ENCODE peak calls at places on chromosomes 12 and 14, in six cellular contexts. L, U, T, A, Y and E are unnamed samples.

GRCh38 chr14:81831128-81831815 is 297.6 kb upstream of the SEL1L start:
- ATAC-seq in L (no peak), U (no peak), T (peak), A (no peak), Y (no peak), E (peak)

GRCh38 chr12:110528277-110528839 is 26.2 kb downstream of the RAD9B start:
- ATAC-seq in L (no peak), U (peak), T (no peak), A (no peak), Y (no peak), E (no peak)

GRCh38 chr14:22996823-22997301 is 13.1 kb downstream of the C14orf93 start:
- ATAC-seq in L (no peak), U (no peak), T (no peak), A (no peak), Y (no peak), E (no peak)

GRCh38 chr12:26551385-26551784 is 281.6 kb downstream of the ITPR2 start:
- ATAC-seq in L (peak), U (no peak), T (no peak), A (no peak), Y (no peak), E (no peak)

GRCh38 chr12:16299403-16299802 is 21.9 kb upstream of the SLC15A5 start:
- ATAC-seq in L (no peak), U (no peak), T (no peak), A (peak), Y (no peak), E (no peak)

GRCh38 chr12:75177997-75178396 is 31.6 kb downstream of the KCNC2 start:
- ATAC-seq in L (peak), U (peak), T (no peak), A (peak), Y (no peak), E (no peak)

GRCh38 chr12:117540011-117540410 is 178.6 kb upstream of the NOS1 start:
- ATAC-seq in L (no peak), U (no peak), T (no peak), A (no peak), Y (no peak), E (no peak)

GRCh38 chr12:31594681-31595080 is 3.7 kb upstream of the DENND5B start:
- ATAC-seq in L (no peak), U (no peak), T (no peak), A (no peak), Y (no peak), E (no peak)

GRCh38 chr12:65200007-65200665 is 30.8 kb downstream of the LEMD3 start:
- ATAC-seq in L (peak), U (no peak), T (no peak), A (no peak), Y (no peak), E (no peak)

GRCh38 chr14:69238883-69239282 is 21.1 kb upstream of the GALNT16 start:
- ATAC-seq in L (no peak), U (no peak), T (no peak), A (no peak), Y (no peak), E (no peak)

GRCh38 chr14:55180434-55180833 is 11.0 kb downstream of the DLGAP5 start:
- ATAC-seq in L (peak), U (no peak), T (no peak), A (no peak), Y (no peak), E (no peak)

GRCh38 chr12:14981049-14981448 is 8.2 kb downstream of the PDE6H start:
- ATAC-seq in L (peak), U (no peak), T (peak), A (no peak), Y (peak), E (no peak)

GRCh38 chr12:58711968-58712367 is 208.3 kb downstream of the LRIG3 start:
- ATAC-seq in L (no peak), U (no peak), T (no peak), A (peak), Y (no peak), E (no peak)

GRCh38 chr14:54309615-54310014 is 87.2 kb upstream of the CDKN3 start:
- ATAC-seq in L (no peak), U (no peak), T (peak), A (no peak), Y (no peak), E (no peak)

GRCh38 chr14:21041676-21042433 is at the start of gene RNASE7:
- ATAC-seq in L (no peak), U (no peak), T (no peak), A (no peak), Y (no peak), E (no peak)

GRCh38 chr14:22542360-22542759 is 46.7 kb downstream of the DAD1 start:
- ATAC-seq in L (no peak), U (no peak), T (no peak), A (no peak), Y (no peak), E (no peak)

GRCh38 chr12:123036471-123037285 is 56.2 kb downstream of the ARL6IP4 start:
- ATAC-seq in L (no peak), U (no peak), T (no peak), A (no peak), Y (no peak), E (no peak)

GRCh38 chr14:68627050-68627867 is 165.6 kb downstream of the ZFP36L1 start:
- ATAC-seq in L (peak), U (no peak), T (peak), A (no peak), Y (no peak), E (peak)

GRCh38 chr12:26514364-26514763 is 318.6 kb downstream of the ITPR2 start:
- ATAC-seq in L (peak), U (no peak), T (peak), A (no peak), Y (no peak), E (no peak)

GRCh38 chr12:89225808-89226368 is 126.4 kb downstream of the DUSP6 start:
- ATAC-seq in L (peak), U (no peak), T (peak), A (peak), Y (peak), E (peak)

GRCh38 chr12:76614364-76614763 is 54.8 kb upstream of the OSBPL8 start:
- ATAC-seq in L (no peak), U (no peak), T (peak), A (no peak), Y (no peak), E (no peak)

GRCh38 chr12:30169839-30170591 is 386.3 kb upstream of the TMTC1 start:
- ATAC-seq in L (no peak), U (no peak), T (no peak), A (no peak), Y (peak), E (no peak)

GRCh38 chr14:26017270-26017669 is 580.6 kb downstream of the NOVA1 start:
- ATAC-seq in L (no peak), U (no peak), T (no peak), A (no peak), Y (no peak), E (no peak)

GRCh38 chr12:50240096-50240791 is 43.1 kb downstream of the LIMA1 start:
- ATAC-seq in L (no peak), U (no peak), T (no peak), A (no peak), Y (no peak), E (no peak)

GRCh38 chr12:42135264-42135814 is 9.3 kb downstream of the GXYLT1 start:
- ATAC-seq in L (no peak), U (no peak), T (no peak), A (peak), Y (no peak), E (no peak)

GRCh38 chr12:30006021-30006420 is 222.3 kb upstream of the TMTC1 start:
- ATAC-seq in L (no peak), U (no peak), T (no peak), A (no peak), Y (no peak), E (no peak)

GRCh38 chr12:19120795-19121194 is 8.7 kb upstream of the PLEKHA5 start:
- ATAC-seq in L (no peak), U (no peak), T (no peak), A (peak), Y (no peak), E (no peak)

GRCh38 chr12:14743061-14743460 is 46.7 kb upstream of the GUCY2C start:
- ATAC-seq in L (no peak), U (no peak), T (no peak), A (no peak), Y (no peak), E (no peak)

GRCh38 chr12:108338915-108339657 is at the start of gene CMKLR1:
- ATAC-seq in L (no peak), U (no peak), T (peak), A (no peak), Y (peak), E (peak)
- H3K4me3 ChIP-seq in L (peak), U (no peak), T (peak), A (no peak), Y (peak), E (peak)

DNA sequence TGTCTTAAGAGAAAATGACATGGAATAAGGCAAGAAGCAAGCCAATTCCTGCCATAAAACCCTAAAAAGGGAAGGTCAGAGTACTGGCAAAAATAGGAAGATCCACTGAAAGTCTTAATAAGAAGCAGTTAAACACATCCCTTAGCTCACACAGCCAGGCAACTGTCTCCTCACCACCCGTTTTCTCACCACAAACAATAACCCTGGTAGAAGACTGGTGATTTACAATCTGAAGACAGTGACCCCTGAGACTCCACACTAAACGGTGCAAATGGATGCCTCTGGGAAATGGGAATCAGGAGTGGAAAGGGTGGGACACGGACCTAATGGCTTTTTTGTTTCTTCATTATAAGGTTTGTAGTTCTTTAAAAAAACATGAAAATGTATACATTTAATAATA is 37.4 kb downstream of the LGR5 start:
- ATAC-seq in L (no peak), U (no peak), T (no peak), A (no peak), Y (no peak), E (no peak)
- H3K4me3 ChIP-seq in L (no peak), U (no peak), T (no peak), A (no peak), Y (no peak), E (no peak)

GRCh38 chr14:63908667-63909264 is 56.0 kb downstream of the SYNE2 start:
- ATAC-seq in L (peak), U (no peak), T (no peak), A (no peak), Y (no peak), E (no peak)

GRCh38 chr14:63905370-63905769 is 52.6 kb downstream of the SYNE2 start:
- ATAC-seq in L (no peak), U (no peak), T (no peak), A (no peak), Y (no peak), E (no peak)

GRCh38 chr14:63904724-63905123 is 51.9 kb downstream of the SYNE2 start:
- ATAC-seq in L (no peak), U (no peak), T (no peak), A (no peak), Y (no peak), E (no peak)

GRCh38 chr14:63910593-63911363 is 58.0 kb downstream of the SYNE2 start:
- ATAC-seq in L (peak), U (no peak), T (peak), A (no peak), Y (no peak), E (no peak)

GRCh38 chr14:63909984-63910383 is 57.2 kb downstream of the SYNE2 start:
- ATAC-seq in L (no peak), U (no peak), T (no peak), A (peak), Y (no peak), E (no peak)
- H3K4me3 ChIP-seq in L (no peak), U (no peak), T (no peak), A (no peak), Y (no peak), E (no peak)

GRCh38 chr12:27554003-27554402 is 30.0 kb downstream of the PPFIBP1 start:
- ATAC-seq in L (no peak), U (no peak), T (no peak), A (no peak), Y (no peak), E (no peak)

GRCh38 chr12:27555928-27556778 is 32.1 kb downstream of the PPFIBP1 start:
- ATAC-seq in L (peak), U (no peak), T (no peak), A (no peak), Y (no peak), E (no peak)

GRCh38 chr12:27555316-27555715 is 31.3 kb downstream of the PPFIBP1 start:
- ATAC-seq in L (no peak), U (no peak), T (no peak), A (no peak), Y (no peak), E (no peak)

GRCh38 chr12:27552886-27553560 is 29.0 kb downstream of the PPFIBP1 start:
- ATAC-seq in L (peak), U (peak), T (no peak), A (no peak), Y (no peak), E (no peak)

DNA sequence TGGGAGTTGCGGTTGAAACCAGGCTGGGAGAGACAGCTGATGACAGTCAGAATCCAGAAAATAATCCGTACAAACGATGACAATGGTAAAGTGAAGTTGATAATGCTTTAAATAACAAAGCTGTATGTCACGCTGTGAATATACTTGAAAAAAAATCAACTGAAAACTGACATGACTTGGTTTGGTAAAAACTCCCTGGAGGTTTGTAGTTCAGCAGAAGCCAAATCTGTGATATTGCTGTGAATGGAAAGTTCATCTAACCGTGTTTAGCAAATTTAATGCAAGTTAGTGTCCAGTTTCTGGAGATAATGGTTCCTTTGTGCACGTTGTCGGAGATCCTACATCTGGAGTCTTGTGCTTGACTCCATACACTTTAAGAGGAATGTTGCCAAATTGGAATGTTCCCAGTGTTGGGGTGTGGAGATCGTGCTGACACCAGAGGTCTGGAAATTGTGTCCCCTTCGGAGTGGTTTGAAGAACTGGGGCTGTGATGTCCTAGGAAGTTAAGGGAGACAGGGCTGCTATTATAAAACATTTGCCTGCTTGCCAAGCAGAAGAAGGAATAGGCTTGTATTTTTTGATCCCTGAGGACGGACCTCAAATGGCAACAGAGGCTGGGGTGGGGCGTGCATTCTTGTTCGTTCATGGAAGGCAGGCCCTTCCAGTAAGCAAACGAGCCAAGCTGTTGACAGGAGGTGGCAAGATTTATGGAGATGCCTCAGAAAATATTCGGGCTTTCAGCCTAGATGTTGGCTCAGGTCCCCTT is 30.6 kb downstream of the PPFIBP1 start:
- ATAC-seq in L (no peak), U (peak), T (peak), A (no peak), Y (peak), E (peak)
- H3K4me3 ChIP-seq in L (no peak), U (peak), T (peak), A (no peak), Y (peak), E (peak)

DNA sequence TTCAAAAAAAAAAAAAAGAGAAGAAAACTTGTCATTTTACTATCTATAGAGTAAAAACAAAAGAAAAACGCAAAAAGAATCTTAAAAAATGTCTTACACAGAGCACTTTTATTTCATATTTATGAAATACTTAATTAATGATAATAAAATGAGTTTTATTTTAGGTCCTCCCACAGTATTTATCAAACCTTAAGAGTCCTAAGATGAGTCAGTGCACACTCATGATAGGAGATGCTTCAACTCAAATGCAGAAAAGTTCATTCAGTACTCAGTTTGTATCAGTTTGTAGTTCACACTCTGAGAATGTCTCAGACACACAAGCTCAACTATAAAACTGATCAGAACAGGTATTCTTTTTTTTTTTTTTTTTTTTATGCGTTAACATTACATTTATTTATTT is 41.7 kb downstream of the TRIM9 start:
- ATAC-seq in L (no peak), U (no peak), T (no peak), A (peak), Y (no peak), E (no peak)
- H3K4me3 ChIP-seq in L (no peak), U (no peak), T (no peak), A (no peak), Y (no peak), E (no peak)

GRCh38 chr14:38409081-38409705 is 153.3 kb upstream of the CLEC14A start:
- ATAC-seq in L (no peak), U (no peak), T (no peak), A (no peak), Y (no peak), E (no peak)
- H3K4me3 ChIP-seq in L (no peak), U (no peak), T (no peak), A (no peak), Y (no peak), E (no peak)

GRCh38 chr14:56816575-56817391 is 6.5 kb upstream of the OTX2 start:
- ATAC-seq in L (no peak), U (no peak), T (no peak), A (no peak), Y (no peak), E (no peak)
- H3K4me3 ChIP-seq in L (no peak), U (no peak), T (no peak), A (no peak), Y (no peak), E (no peak)